ENCODE peak calls at places on chromosomes 3 and 15, in ten cellular contexts. One of them, this sample, is unnamed.

GRCh38 chr3:47852604-47853397 is 49.9 kb downstream of the DHX30 start:
- DNase-seq in psoas muscle: no peak
- DNase-seq in fibroblast of the aortic adventitia: no peak
- DNase-seq in neural crest cell: no peak
- DNase-seq in ascending aorta: no peak
- DNase-seq in kidney: peak
- DNase-seq in fibroblast of mammary gland: no peak
- DNase-seq in cardiac fibroblast: no peak
- DNase-seq in tibial artery: no peak
- DNase-seq in fibroblast of lung: no peak
- DNase-seq in this sample: no peak

GRCh38 chr15:52099654-52100272 is 12.8 kb downstream of the BCL2L10 start:
- DNase-seq in psoas muscle: no peak
- DNase-seq in fibroblast of the aortic adventitia: no peak
- DNase-seq in neural crest cell: no peak
- DNase-seq in ascending aorta: no peak
- DNase-seq in kidney: no peak
- DNase-seq in fibroblast of mammary gland: no peak
- DNase-seq in cardiac fibroblast: no peak
- DNase-seq in tibial artery: no peak
- DNase-seq in fibroblast of lung: no peak
- DNase-seq in this sample: no peak

GRCh38 chr3:125123906-125124305 is 68.1 kb upstream of the HEG1 start:
- DNase-seq in psoas muscle: no peak
- DNase-seq in fibroblast of the aortic adventitia: peak
- DNase-seq in neural crest cell: no peak
- DNase-seq in ascending aorta: no peak
- DNase-seq in kidney: no peak
- DNase-seq in fibroblast of mammary gland: peak
- DNase-seq in cardiac fibroblast: peak
- DNase-seq in tibial artery: no peak
- DNase-seq in fibroblast of lung: peak
- DNase-seq in this sample: no peak

GRCh38 chr15:101003706-101004105 is 84.5 kb downstream of the LRRK1 start:
- DNase-seq in psoas muscle: no peak
- DNase-seq in fibroblast of the aortic adventitia: no peak
- DNase-seq in neural crest cell: no peak
- DNase-seq in ascending aorta: no peak
- DNase-seq in kidney: no peak
- DNase-seq in fibroblast of mammary gland: no peak
- DNase-seq in cardiac fibroblast: no peak
- DNase-seq in tibial artery: no peak
- DNase-seq in fibroblast of lung: no peak
- DNase-seq in this sample: peak

GRCh38 chr3:138799822-138800221 is 34.9 kb downstream of the PIK3CB start:
- DNase-seq in psoas muscle: no peak
- DNase-seq in fibroblast of the aortic adventitia: no peak
- DNase-seq in neural crest cell: no peak
- DNase-seq in ascending aorta: no peak
- DNase-seq in kidney: no peak
- DNase-seq in fibroblast of mammary gland: no peak
- DNase-seq in cardiac fibroblast: no peak
- DNase-seq in tibial artery: no peak
- DNase-seq in fibroblast of lung: no peak
- DNase-seq in this sample: no peak

GRCh38 chr3:96700322-96701315 is 113.8 kb upstream of the EPHA6 start:
- DNase-seq in psoas muscle: no peak
- DNase-seq in fibroblast of the aortic adventitia: no peak
- DNase-seq in neural crest cell: no peak
- DNase-seq in ascending aorta: no peak
- DNase-seq in kidney: no peak
- DNase-seq in fibroblast of mammary gland: no peak
- DNase-seq in cardiac fibroblast: no peak
- DNase-seq in tibial artery: no peak
- DNase-seq in fibroblast of lung: no peak
- DNase-seq in this sample: peak

GRCh38 chr3:172464306-172464705 is 16.1 kb upstream of the GHSR start:
- DNase-seq in psoas muscle: no peak
- DNase-seq in fibroblast of the aortic adventitia: no peak
- DNase-seq in neural crest cell: no peak
- DNase-seq in ascending aorta: no peak
- DNase-seq in kidney: no peak
- DNase-seq in fibroblast of mammary gland: no peak
- DNase-seq in cardiac fibroblast: no peak
- DNase-seq in tibial artery: no peak
- DNase-seq in fibroblast of lung: no peak
- DNase-seq in this sample: no peak

GRCh38 chr3:69823710-69824109 is 84.4 kb downstream of the MITF start:
- DNase-seq in psoas muscle: no peak
- DNase-seq in fibroblast of the aortic adventitia: no peak
- DNase-seq in neural crest cell: no peak
- DNase-seq in ascending aorta: no peak
- DNase-seq in kidney: no peak
- DNase-seq in fibroblast of mammary gland: peak
- DNase-seq in cardiac fibroblast: no peak
- DNase-seq in tibial artery: no peak
- DNase-seq in fibroblast of lung: peak
- DNase-seq in this sample: no peak

GRCh38 chr3:4721511-4721911 is 228.4 kb downstream of the ITPR1 start:
- DNase-seq in psoas muscle: no peak
- DNase-seq in fibroblast of the aortic adventitia: peak
- DNase-seq in neural crest cell: no peak
- DNase-seq in ascending aorta: no peak
- DNase-seq in kidney: no peak
- DNase-seq in fibroblast of mammary gland: peak
- DNase-seq in cardiac fibroblast: peak
- DNase-seq in tibial artery: no peak
- DNase-seq in fibroblast of lung: peak
- DNase-seq in this sample: no peak

DNA sequence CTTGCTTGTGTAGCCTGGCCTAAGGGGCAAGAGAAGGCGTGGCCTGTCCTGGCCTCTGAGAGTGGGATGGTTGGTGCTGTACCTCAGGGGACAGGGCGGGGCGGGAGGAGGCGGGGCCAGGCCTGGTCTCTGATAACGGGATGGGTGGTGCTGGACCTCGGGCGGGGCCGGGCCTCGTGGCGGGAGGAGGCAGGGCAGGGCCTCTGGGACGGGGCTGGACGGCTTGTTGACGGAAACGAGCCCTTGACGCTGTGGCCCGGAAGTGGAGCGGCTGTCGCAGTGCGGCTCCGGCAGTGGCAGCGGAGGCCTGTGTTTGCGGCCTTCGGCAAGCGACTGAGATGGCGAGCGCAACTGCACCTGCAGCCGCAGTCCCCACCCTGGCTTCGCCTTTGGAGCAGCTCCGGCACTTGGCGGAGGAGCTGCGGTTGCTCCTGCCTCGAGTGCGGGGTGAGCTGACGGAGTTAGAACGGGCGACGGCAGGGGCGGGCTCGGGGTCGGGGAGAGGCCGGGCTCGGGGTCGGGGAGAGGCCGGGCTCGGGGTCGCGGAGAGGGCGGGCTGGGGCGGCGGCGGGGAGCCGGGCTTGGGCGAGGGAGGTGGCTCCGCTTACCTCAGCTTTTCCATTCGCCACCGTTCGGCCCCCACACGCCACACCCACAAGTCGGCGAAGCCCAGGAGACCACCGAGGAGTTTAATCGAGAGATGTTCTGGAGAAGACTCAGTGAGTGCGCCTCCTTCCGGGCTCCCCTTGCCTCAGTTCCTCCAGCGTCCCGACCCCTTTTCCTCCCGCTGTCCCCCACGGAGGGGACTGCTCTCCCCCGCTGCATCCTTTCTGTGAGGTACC is at the start of gene CCNDBP1:
- DNase-seq in psoas muscle: peak
- DNase-seq in fibroblast of the aortic adventitia: peak
- DNase-seq in neural crest cell: peak
- DNase-seq in ascending aorta: peak
- DNase-seq in kidney: peak
- DNase-seq in fibroblast of mammary gland: peak
- DNase-seq in cardiac fibroblast: peak
- DNase-seq in tibial artery: peak
- DNase-seq in fibroblast of lung: peak
- DNase-seq in this sample: peak
- TF ChIP-seq CTCF in psoas muscle: peak
- TF ChIP-seq CTCF in fibroblast of the aortic adventitia: peak
- TF ChIP-seq CTCF in neural crest cell: peak
- TF ChIP-seq CTCF in ascending aorta: peak
- TF ChIP-seq CTCF in kidney: peak
- TF ChIP-seq CTCF in fibroblast of mammary gland: peak
- TF ChIP-seq CTCF in cardiac fibroblast: peak
- TF ChIP-seq CTCF in tibial artery: peak
- TF ChIP-seq CTCF in fibroblast of lung: peak
- TF ChIP-seq CTCF in this sample: peak

GRCh38 chr3:150763841-150764483 is 993 bp upstream of the SIAH2 start:
- DNase-seq in psoas muscle: peak
- DNase-seq in fibroblast of the aortic adventitia: peak
- DNase-seq in neural crest cell: peak
- DNase-seq in ascending aorta: no peak
- DNase-seq in kidney: peak
- DNase-seq in fibroblast of mammary gland: peak
- DNase-seq in cardiac fibroblast: peak
- DNase-seq in tibial artery: peak
- DNase-seq in fibroblast of lung: peak
- DNase-seq in this sample: no peak
- TF ChIP-seq CTCF in psoas muscle: peak
- TF ChIP-seq CTCF in fibroblast of the aortic adventitia: peak
- TF ChIP-seq CTCF in neural crest cell: peak
- TF ChIP-seq CTCF in ascending aorta: peak
- TF ChIP-seq CTCF in kidney: peak
- TF ChIP-seq CTCF in fibroblast of mammary gland: peak
- TF ChIP-seq CTCF in cardiac fibroblast: peak
- TF ChIP-seq CTCF in tibial artery: peak
- TF ChIP-seq CTCF in fibroblast of lung: peak
- TF ChIP-seq CTCF in this sample: peak

GRCh38 chr3:13042127-13042931 is 30.9 kb downstream of the IQSEC1 start:
- DNase-seq in psoas muscle: no peak
- DNase-seq in fibroblast of the aortic adventitia: no peak
- DNase-seq in neural crest cell: peak
- DNase-seq in ascending aorta: no peak
- DNase-seq in kidney: peak
- DNase-seq in fibroblast of mammary gland: no peak
- DNase-seq in cardiac fibroblast: no peak
- DNase-seq in tibial artery: no peak
- DNase-seq in fibroblast of lung: no peak
- DNase-seq in this sample: no peak

GRCh38 chr3:13040381-13041074 is 32.7 kb downstream of the IQSEC1 start:
- DNase-seq in psoas muscle: no peak
- DNase-seq in fibroblast of the aortic adventitia: no peak
- DNase-seq in neural crest cell: no peak
- DNase-seq in ascending aorta: no peak
- DNase-seq in kidney: peak
- DNase-seq in fibroblast of mammary gland: no peak
- DNase-seq in cardiac fibroblast: no peak
- DNase-seq in tibial artery: no peak
- DNase-seq in fibroblast of lung: no peak
- DNase-seq in this sample: no peak

GRCh38 chr3:13039286-13039896 is 33.8 kb downstream of the IQSEC1 start:
- DNase-seq in psoas muscle: no peak
- DNase-seq in fibroblast of the aortic adventitia: no peak
- DNase-seq in neural crest cell: no peak
- DNase-seq in ascending aorta: no peak
- DNase-seq in kidney: no peak
- DNase-seq in fibroblast of mammary gland: no peak
- DNase-seq in cardiac fibroblast: no peak
- DNase-seq in tibial artery: no peak
- DNase-seq in fibroblast of lung: peak
- DNase-seq in this sample: no peak

GRCh38 chr3:13042932-13043275 is 30.3 kb downstream of the IQSEC1 start:
- DNase-seq in psoas muscle: no peak
- DNase-seq in fibroblast of the aortic adventitia: no peak
- DNase-seq in neural crest cell: peak
- DNase-seq in ascending aorta: no peak
- DNase-seq in kidney: no peak
- DNase-seq in fibroblast of mammary gland: no peak
- DNase-seq in cardiac fibroblast: no peak
- DNase-seq in tibial artery: no peak
- DNase-seq in fibroblast of lung: no peak
- DNase-seq in this sample: no peak

DNA sequence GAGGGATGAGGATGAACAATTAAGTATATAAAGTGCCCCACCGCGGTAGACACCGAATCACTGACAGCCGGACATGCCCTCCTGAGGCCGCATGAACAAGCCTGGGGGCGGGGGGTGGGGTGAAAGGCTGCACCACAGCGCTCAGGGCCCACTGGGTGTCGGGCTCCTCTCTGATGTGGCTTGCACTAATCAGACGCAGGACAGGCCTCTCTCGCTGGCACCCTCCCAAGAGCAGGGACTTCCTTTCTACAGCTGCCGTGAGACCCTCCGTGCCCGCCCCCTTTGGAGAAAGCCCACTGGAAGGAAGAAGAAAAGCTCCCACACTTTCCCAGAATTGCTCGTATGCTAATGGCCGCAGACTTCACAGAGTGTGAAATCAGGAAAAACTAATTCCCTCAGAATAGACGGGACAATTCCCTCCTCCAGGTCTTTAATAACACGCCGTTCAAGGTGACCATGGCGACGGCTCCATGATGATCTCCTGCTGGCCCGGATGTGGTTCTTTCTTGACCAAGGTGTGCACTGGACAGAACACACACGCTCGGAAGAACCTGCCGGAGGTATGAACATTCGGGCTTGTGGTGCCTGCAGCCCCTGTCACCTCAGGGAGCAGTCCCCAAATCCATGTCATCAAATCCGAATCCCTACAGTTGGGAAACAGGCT is 32.0 kb downstream of the IQSEC1 start:
- DNase-seq in psoas muscle: no peak
- DNase-seq in fibroblast of the aortic adventitia: no peak
- DNase-seq in neural crest cell: no peak
- DNase-seq in ascending aorta: no peak
- DNase-seq in kidney: peak
- DNase-seq in fibroblast of mammary gland: no peak
- DNase-seq in cardiac fibroblast: no peak
- DNase-seq in tibial artery: no peak
- DNase-seq in fibroblast of lung: no peak
- DNase-seq in this sample: no peak
- TF ChIP-seq CTCF in psoas muscle: no peak
- TF ChIP-seq CTCF in fibroblast of the aortic adventitia: no peak
- TF ChIP-seq CTCF in neural crest cell: no peak
- TF ChIP-seq CTCF in ascending aorta: no peak
- TF ChIP-seq CTCF in kidney: no peak
- TF ChIP-seq CTCF in fibroblast of mammary gland: no peak
- TF ChIP-seq CTCF in cardiac fibroblast: no peak
- TF ChIP-seq CTCF in tibial artery: no peak
- TF ChIP-seq CTCF in fibroblast of lung: no peak
- TF ChIP-seq CTCF in this sample: no peak

DNA sequence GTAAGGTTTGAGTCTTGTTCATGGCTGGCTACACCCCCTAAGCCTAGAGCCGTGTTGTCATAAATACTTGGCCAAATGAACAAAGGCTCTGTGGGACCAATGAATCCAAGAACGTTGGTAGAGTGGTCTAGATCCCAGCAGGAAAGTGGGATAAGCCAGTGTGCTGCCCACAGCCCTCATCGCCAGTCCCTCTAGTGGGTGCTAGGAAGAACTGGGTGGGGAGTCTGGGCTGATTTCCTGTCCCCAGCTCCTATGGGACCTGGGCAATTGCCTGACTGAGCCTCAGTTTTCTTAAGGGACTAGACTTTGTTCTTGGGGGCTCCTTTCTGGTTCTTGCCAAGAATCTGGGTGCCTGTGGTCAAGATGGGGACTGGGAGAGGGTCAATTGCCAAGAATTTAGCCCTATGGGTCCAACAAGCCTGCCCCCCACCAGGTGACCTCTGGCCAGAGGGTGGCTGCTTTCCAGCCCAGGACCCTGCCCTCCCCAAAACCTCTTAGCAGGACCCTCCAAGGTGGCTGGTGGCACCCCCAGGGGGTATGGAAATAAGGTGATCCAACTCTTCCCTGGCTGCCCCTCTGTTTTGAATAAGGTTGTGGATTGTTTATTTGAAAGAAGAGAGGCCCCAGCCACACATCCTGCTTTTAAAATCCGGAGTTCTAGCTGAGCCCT is 42.7 kb downstream of the SMAD6 start:
- DNase-seq in psoas muscle: no peak
- DNase-seq in fibroblast of the aortic adventitia: no peak
- DNase-seq in neural crest cell: no peak
- DNase-seq in ascending aorta: no peak
- DNase-seq in kidney: no peak
- DNase-seq in fibroblast of mammary gland: no peak
- DNase-seq in cardiac fibroblast: no peak
- DNase-seq in tibial artery: no peak
- DNase-seq in fibroblast of lung: no peak
- DNase-seq in this sample: no peak
- TF ChIP-seq CTCF in psoas muscle: no peak
- TF ChIP-seq CTCF in fibroblast of the aortic adventitia: peak
- TF ChIP-seq CTCF in neural crest cell: no peak
- TF ChIP-seq CTCF in ascending aorta: no peak
- TF ChIP-seq CTCF in kidney: no peak
- TF ChIP-seq CTCF in fibroblast of mammary gland: no peak
- TF ChIP-seq CTCF in cardiac fibroblast: no peak
- TF ChIP-seq CTCF in tibial artery: no peak
- TF ChIP-seq CTCF in fibroblast of lung: no peak
- TF ChIP-seq CTCF in this sample: no peak

This sample was measured in osteocyte.